ENCODE peak calls at places on chromosome 16, in seven cellular contexts. One of them, this sample, is unnamed.

GRCh38 chr16:69171325-69172095 is 15.5 kb upstream of the SNTB2 start:
- DNase-seq in mammary epithelial cell: no peak
- DNase-seq in left ventricle myocardium inferior: no peak
- DNase-seq in ovary: no peak
- DNase-seq in mucosa of gallbladder: no peak
- DNase-seq in GM12891: no peak
- DNase-seq in activated CD8-positive, alpha-beta memory T cell treated with anti-CD3 and anti-CD28 coated beads for 4 hours: no peak
- DNase-seq in this sample: no peak

GRCh38 chr16:8869212-8869987 is 594 bp upstream of the CARHSP1 start:
- DNase-seq in mammary epithelial cell: no peak
- DNase-seq in left ventricle myocardium inferior: no peak
- DNase-seq in ovary: peak; percentile 50
- DNase-seq in mucosa of gallbladder: no peak
- DNase-seq in GM12891: no peak
- DNase-seq in activated CD8-positive, alpha-beta memory T cell treated with anti-CD3 and anti-CD28 coated beads for 4 hours: no peak
- DNase-seq in this sample: no peak

GRCh38 chr16:85916141-85916890 is 17.4 kb downstream of the IRF8 start:
- DNase-seq in mammary epithelial cell: peak; percentile 10
- DNase-seq in left ventricle myocardium inferior: peak; percentile 74
- DNase-seq in ovary: no peak
- DNase-seq in mucosa of gallbladder: peak; percentile 91
- DNase-seq in GM12891: no peak
- DNase-seq in activated CD8-positive, alpha-beta memory T cell treated with anti-CD3 and anti-CD28 coated beads for 4 hours: no peak
- DNase-seq in this sample: peak; percentile 16

GRCh38 chr16:57165923-57166322 is 19.9 kb downstream of the PSME3IP1 start:
- DNase-seq in mammary epithelial cell: peak; percentile 13
- DNase-seq in left ventricle myocardium inferior: no peak
- DNase-seq in ovary: no peak
- DNase-seq in mucosa of gallbladder: no peak
- DNase-seq in GM12891: no peak
- DNase-seq in activated CD8-positive, alpha-beta memory T cell treated with anti-CD3 and anti-CD28 coated beads for 4 hours: no peak
- DNase-seq in this sample: no peak

GRCh38 chr16:74984194-74984669 is 691 bp downstream of the WDR59 start:
- DNase-seq in mammary epithelial cell: peak; percentile 35
- DNase-seq in left ventricle myocardium inferior: no peak
- DNase-seq in ovary: no peak
- DNase-seq in mucosa of gallbladder: no peak
- DNase-seq in GM12891: no peak
- DNase-seq in activated CD8-positive, alpha-beta memory T cell treated with anti-CD3 and anti-CD28 coated beads for 4 hours: no peak
- DNase-seq in this sample: no peak

GRCh38 chr16:89410794-89411309 is 79.5 kb downstream of the ANKRD11 start:
- DNase-seq in mammary epithelial cell: peak; percentile 67
- DNase-seq in left ventricle myocardium inferior: peak; percentile 55
- DNase-seq in ovary: peak; percentile 74
- DNase-seq in mucosa of gallbladder: peak; percentile 89
- DNase-seq in GM12891: no peak
- DNase-seq in activated CD8-positive, alpha-beta memory T cell treated with anti-CD3 and anti-CD28 coated beads for 4 hours: no peak
- DNase-seq in this sample: no peak

GRCh38 chr16:11792404-11793260 is 4.4 kb downstream of the ZC3H7A start:
- DNase-seq in mammary epithelial cell: no peak
- DNase-seq in left ventricle myocardium inferior: no peak
- DNase-seq in ovary: no peak
- DNase-seq in mucosa of gallbladder: no peak
- DNase-seq in GM12891: no peak
- DNase-seq in activated CD8-positive, alpha-beta memory T cell treated with anti-CD3 and anti-CD28 coated beads for 4 hours: no peak
- DNase-seq in this sample: no peak

GRCh38 chr16:88116121-88116900 is 165.1 kb downstream of the BANP start:
- DNase-seq in mammary epithelial cell: no peak
- DNase-seq in left ventricle myocardium inferior: no peak
- DNase-seq in ovary: no peak
- DNase-seq in mucosa of gallbladder: peak; percentile 44
- DNase-seq in GM12891: no peak
- DNase-seq in activated CD8-positive, alpha-beta memory T cell treated with anti-CD3 and anti-CD28 coated beads for 4 hours: no peak
- DNase-seq in this sample: peak; percentile 34

GRCh38 chr16:77556203-77556602 is 121.4 kb upstream of the ADAMTS18 start:
- DNase-seq in mammary epithelial cell: no peak
- DNase-seq in left ventricle myocardium inferior: no peak
- DNase-seq in ovary: no peak
- DNase-seq in mucosa of gallbladder: no peak
- DNase-seq in GM12891: no peak
- DNase-seq in activated CD8-positive, alpha-beta memory T cell treated with anti-CD3 and anti-CD28 coated beads for 4 hours: no peak
- DNase-seq in this sample: peak; percentile 6

GRCh38 chr16:17470871-17471744 is at the start of gene XYLT1:
- DNase-seq in mammary epithelial cell: peak; percentile 82
- DNase-seq in left ventricle myocardium inferior: peak; percentile 51
- DNase-seq in ovary: peak; percentile 81
- DNase-seq in mucosa of gallbladder: no peak
- DNase-seq in GM12891: no peak
- DNase-seq in activated CD8-positive, alpha-beta memory T cell treated with anti-CD3 and anti-CD28 coated beads for 4 hours: no peak
- DNase-seq in this sample: peak; percentile 16

GRCh38 chr16:67470314-67470713 is 10.6 kb downstream of the ATP6V0D1 start:
- DNase-seq in mammary epithelial cell: no peak
- DNase-seq in left ventricle myocardium inferior: peak; percentile 91
- DNase-seq in ovary: peak; percentile 49
- DNase-seq in mucosa of gallbladder: peak; percentile 67
- DNase-seq in GM12891: no peak
- DNase-seq in activated CD8-positive, alpha-beta memory T cell treated with anti-CD3 and anti-CD28 coated beads for 4 hours: no peak
- DNase-seq in this sample: no peak

GRCh38 chr16:48076455-48077012 is 79.3 kb downstream of the ABCC12 start:
- DNase-seq in mammary epithelial cell: no peak
- DNase-seq in left ventricle myocardium inferior: no peak
- DNase-seq in ovary: no peak
- DNase-seq in mucosa of gallbladder: no peak
- DNase-seq in GM12891: no peak
- DNase-seq in activated CD8-positive, alpha-beta memory T cell treated with anti-CD3 and anti-CD28 coated beads for 4 hours: no peak
- DNase-seq in this sample: no peak

GRCh38 chr16:12674096-12674495 is 129.6 kb downstream of the CPPED1 start:
- DNase-seq in mammary epithelial cell: no peak
- DNase-seq in left ventricle myocardium inferior: no peak
- DNase-seq in ovary: no peak
- DNase-seq in mucosa of gallbladder: no peak
- DNase-seq in GM12891: no peak
- DNase-seq in activated CD8-positive, alpha-beta memory T cell treated with anti-CD3 and anti-CD28 coated beads for 4 hours: no peak
- DNase-seq in this sample: peak; percentile 76

GRCh38 chr16:67071476-67072048 is 38.2 kb upstream of the PHAF1 start:
- DNase-seq in mammary epithelial cell: no peak
- DNase-seq in left ventricle myocardium inferior: no peak
- DNase-seq in ovary: no peak
- DNase-seq in mucosa of gallbladder: no peak
- DNase-seq in GM12891: no peak
- DNase-seq in activated CD8-positive, alpha-beta memory T cell treated with anti-CD3 and anti-CD28 coated beads for 4 hours: no peak
- DNase-seq in this sample: no peak

GRCh38 chr16:29745126-29745852 is 501 bp downstream of the C16orf54 start:
- DNase-seq in mammary epithelial cell: no peak
- DNase-seq in left ventricle myocardium inferior: peak; percentile 20
- DNase-seq in ovary: no peak
- DNase-seq in mucosa of gallbladder: no peak
- DNase-seq in GM12891: peak; percentile 59
- DNase-seq in activated CD8-positive, alpha-beta memory T cell treated with anti-CD3 and anti-CD28 coated beads for 4 hours: peak; percentile 32
- DNase-seq in this sample: no peak

GRCh38 chr16:67312450-67313118 is 14.0 kb downstream of the KCTD19 start:
- DNase-seq in mammary epithelial cell: no peak
- DNase-seq in left ventricle myocardium inferior: no peak
- DNase-seq in ovary: no peak
- DNase-seq in mucosa of gallbladder: no peak
- DNase-seq in GM12891: no peak
- DNase-seq in activated CD8-positive, alpha-beta memory T cell treated with anti-CD3 and anti-CD28 coated beads for 4 hours: no peak
- DNase-seq in this sample: no peak

GRCh38 chr16:58487566-58488351 is 12.2 kb upstream of the NDRG4 start:
- DNase-seq in mammary epithelial cell: peak; percentile 51
- DNase-seq in left ventricle myocardium inferior: peak; percentile 88
- DNase-seq in ovary: peak; percentile 81
- DNase-seq in mucosa of gallbladder: peak; percentile 73
- DNase-seq in GM12891: peak; percentile 89
- DNase-seq in activated CD8-positive, alpha-beta memory T cell treated with anti-CD3 and anti-CD28 coated beads for 4 hours: peak; percentile 50
- DNase-seq in this sample: peak; percentile 53

GRCh38 chr16:72927199-72928088 is 120.5 kb downstream of the ZFHX3 start:
- DNase-seq in mammary epithelial cell: peak; percentile 92
- DNase-seq in left ventricle myocardium inferior: no peak
- DNase-seq in ovary: no peak
- DNase-seq in mucosa of gallbladder: no peak
- DNase-seq in GM12891: no peak
- DNase-seq in activated CD8-positive, alpha-beta memory T cell treated with anti-CD3 and anti-CD28 coated beads for 4 hours: no peak
- DNase-seq in this sample: peak; percentile 79

GRCh38 chr16:87195190-87195589 is 122.0 kb downstream of the C16orf95 start:
- DNase-seq in mammary epithelial cell: no peak
- DNase-seq in left ventricle myocardium inferior: no peak
- DNase-seq in ovary: no peak
- DNase-seq in mucosa of gallbladder: no peak
- DNase-seq in GM12891: no peak
- DNase-seq in activated CD8-positive, alpha-beta memory T cell treated with anti-CD3 and anti-CD28 coated beads for 4 hours: no peak
- DNase-seq in this sample: no peak

GRCh38 chr16:50857881-50858280 is 116.0 kb downstream of the CYLD start:
- DNase-seq in mammary epithelial cell: no peak
- DNase-seq in left ventricle myocardium inferior: no peak
- DNase-seq in ovary: no peak
- DNase-seq in mucosa of gallbladder: peak; percentile 8
- DNase-seq in GM12891: no peak
- DNase-seq in activated CD8-positive, alpha-beta memory T cell treated with anti-CD3 and anti-CD28 coated beads for 4 hours: no peak
- DNase-seq in this sample: no peak

GRCh38 chr16:25707982-25708583 is 16.3 kb downstream of the HS3ST4 start:
- DNase-seq in mammary epithelial cell: peak; percentile 13
- DNase-seq in left ventricle myocardium inferior: no peak
- DNase-seq in ovary: no peak
- DNase-seq in mucosa of gallbladder: peak; percentile 21
- DNase-seq in GM12891: peak; percentile 16
- DNase-seq in activated CD8-positive, alpha-beta memory T cell treated with anti-CD3 and anti-CD28 coated beads for 4 hours: no peak
- DNase-seq in this sample: peak; percentile 14

GRCh38 chr16:67277999-67278772 is 1.1 kb upstream of the PLEKHG4 start:
- DNase-seq in mammary epithelial cell: peak; percentile 51
- DNase-seq in left ventricle myocardium inferior: no peak
- DNase-seq in ovary: no peak
- DNase-seq in mucosa of gallbladder: no peak
- DNase-seq in GM12891: no peak
- DNase-seq in activated CD8-positive, alpha-beta memory T cell treated with anti-CD3 and anti-CD28 coated beads for 4 hours: no peak
- DNase-seq in this sample: peak; percentile 72

GRCh38 chr16:77877712-77878111 is 89.3 kb downstream of the VAT1L start:
- DNase-seq in mammary epithelial cell: peak; percentile 72
- DNase-seq in left ventricle myocardium inferior: no peak
- DNase-seq in ovary: no peak
- DNase-seq in mucosa of gallbladder: no peak
- DNase-seq in GM12891: no peak
- DNase-seq in activated CD8-positive, alpha-beta memory T cell treated with anti-CD3 and anti-CD28 coated beads for 4 hours: no peak
- DNase-seq in this sample: peak; percentile 45

GRCh38 chr16:76653390-76654026 is 376.3 kb downstream of the CNTNAP4 start:
- DNase-seq in mammary epithelial cell: peak; percentile 53
- DNase-seq in left ventricle myocardium inferior: no peak
- DNase-seq in ovary: no peak
- DNase-seq in mucosa of gallbladder: no peak
- DNase-seq in GM12891: no peak
- DNase-seq in activated CD8-positive, alpha-beta memory T cell treated with anti-CD3 and anti-CD28 coated beads for 4 hours: no peak
- DNase-seq in this sample: peak; percentile 27

GRCh38 chr16:74626741-74627416 is 20.0 kb upstream of the GLG1 start:
- DNase-seq in mammary epithelial cell: no peak
- DNase-seq in left ventricle myocardium inferior: no peak
- DNase-seq in ovary: no peak
- DNase-seq in mucosa of gallbladder: no peak
- DNase-seq in GM12891: no peak
- DNase-seq in activated CD8-positive, alpha-beta memory T cell treated with anti-CD3 and anti-CD28 coated beads for 4 hours: no peak
- DNase-seq in this sample: no peak

GRCh38 chr16:25691519-25692091 is at the start of gene HS3ST4:
- DNase-seq in mammary epithelial cell: no peak
- DNase-seq in left ventricle myocardium inferior: no peak
- DNase-seq in ovary: no peak
- DNase-seq in mucosa of gallbladder: no peak
- DNase-seq in GM12891: no peak
- DNase-seq in activated CD8-positive, alpha-beta memory T cell treated with anti-CD3 and anti-CD28 coated beads for 4 hours: no peak
- DNase-seq in this sample: no peak

GRCh38 chr16:4763791-4764190 is 3.2 kb downstream of the ZNF500 start:
- DNase-seq in mammary epithelial cell: no peak
- DNase-seq in left ventricle myocardium inferior: no peak
- DNase-seq in ovary: no peak
- DNase-seq in mucosa of gallbladder: no peak
- DNase-seq in GM12891: no peak
- DNase-seq in activated CD8-positive, alpha-beta memory T cell treated with anti-CD3 and anti-CD28 coated beads for 4 hours: no peak
- DNase-seq in this sample: no peak

GRCh38 chr16:11359370-11359769 is 14.1 kb downstream of the RMI2 start:
- DNase-seq in mammary epithelial cell: peak; percentile 77
- DNase-seq in left ventricle myocardium inferior: no peak
- DNase-seq in ovary: no peak
- DNase-seq in mucosa of gallbladder: no peak
- DNase-seq in GM12891: no peak
- DNase-seq in activated CD8-positive, alpha-beta memory T cell treated with anti-CD3 and anti-CD28 coated beads for 4 hours: no peak
- DNase-seq in this sample: peak; percentile 7

GRCh38 chr16:79932564-79932963 is 332.0 kb upstream of the MAF start:
- DNase-seq in mammary epithelial cell: peak; percentile 58
- DNase-seq in left ventricle myocardium inferior: no peak
- DNase-seq in ovary: no peak
- DNase-seq in mucosa of gallbladder: peak; percentile 25
- DNase-seq in GM12891: no peak
- DNase-seq in activated CD8-positive, alpha-beta memory T cell treated with anti-CD3 and anti-CD28 coated beads for 4 hours: no peak
- DNase-seq in this sample: no peak

GRCh38 chr16:88701541-88702363 is 4.5 kb downstream of the RNF166 start:
- DNase-seq in mammary epithelial cell: no peak
- DNase-seq in left ventricle myocardium inferior: no peak
- DNase-seq in ovary: no peak
- DNase-seq in mucosa of gallbladder: no peak
- DNase-seq in GM12891: no peak
- DNase-seq in activated CD8-positive, alpha-beta memory T cell treated with anti-CD3 and anti-CD28 coated beads for 4 hours: no peak
- DNase-seq in this sample: no peak

GRCh38 chr16:86241681-86242080 is 268.6 kb upstream of the FOXF1 start:
- DNase-seq in mammary epithelial cell: no peak
- DNase-seq in left ventricle myocardium inferior: no peak
- DNase-seq in ovary: no peak
- DNase-seq in mucosa of gallbladder: peak; percentile 9
- DNase-seq in GM12891: no peak
- DNase-seq in activated CD8-positive, alpha-beta memory T cell treated with anti-CD3 and anti-CD28 coated beads for 4 hours: no peak
- DNase-seq in this sample: no peak

GRCh38 chr16:84482001-84482891 is 22.2 kb downstream of the MEAK7 start:
- DNase-seq in mammary epithelial cell: peak; percentile 51
- DNase-seq in left ventricle myocardium inferior: no peak
- DNase-seq in ovary: no peak
- DNase-seq in mucosa of gallbladder: no peak
- DNase-seq in GM12891: no peak
- DNase-seq in activated CD8-positive, alpha-beta memory T cell treated with anti-CD3 and anti-CD28 coated beads for 4 hours: no peak
- DNase-seq in this sample: no peak

GRCh38 chr16:19984136-19984535 is 89.6 kb downstream of the GPR139 start:
- DNase-seq in mammary epithelial cell: no peak
- DNase-seq in left ventricle myocardium inferior: no peak
- DNase-seq in ovary: no peak
- DNase-seq in mucosa of gallbladder: no peak
- DNase-seq in GM12891: no peak
- DNase-seq in activated CD8-positive, alpha-beta memory T cell treated with anti-CD3 and anti-CD28 coated beads for 4 hours: no peak
- DNase-seq in this sample: no peak

GRCh38 chr16:1774456-1774795 is 1.5 kb upstream of the MRPS34 start:
- DNase-seq in mammary epithelial cell: no peak
- DNase-seq in left ventricle myocardium inferior: no peak
- DNase-seq in ovary: no peak
- DNase-seq in mucosa of gallbladder: no peak
- DNase-seq in GM12891: no peak
- DNase-seq in activated CD8-positive, alpha-beta memory T cell treated with anti-CD3 and anti-CD28 coated beads for 4 hours: no peak
- DNase-seq in this sample: no peak

GRCh38 chr16:58197314-58198012 is 443 bp downstream of the CSNK2A2 start:
- DNase-seq in mammary epithelial cell: no peak
- DNase-seq in left ventricle myocardium inferior: no peak
- DNase-seq in ovary: peak; percentile 38
- DNase-seq in mucosa of gallbladder: no peak
- DNase-seq in GM12891: peak; percentile 25
- DNase-seq in activated CD8-positive, alpha-beta memory T cell treated with anti-CD3 and anti-CD28 coated beads for 4 hours: no peak
- DNase-seq in this sample: no peak

GRCh38 chr16:1499756-1500464 is 6.8 kb downstream of the TELO2 start:
- DNase-seq in mammary epithelial cell: no peak
- DNase-seq in left ventricle myocardium inferior: no peak
- DNase-seq in ovary: no peak
- DNase-seq in mucosa of gallbladder: no peak
- DNase-seq in GM12891: no peak
- DNase-seq in activated CD8-positive, alpha-beta memory T cell treated with anti-CD3 and anti-CD28 coated beads for 4 hours: no peak
- DNase-seq in this sample: no peak

GRCh38 chr16:676565-677297 is 1.3 kb downstream of the RHBDL1 start:
- DNase-seq in mammary epithelial cell: peak; percentile 95
- DNase-seq in left ventricle myocardium inferior: no peak
- DNase-seq in ovary: no peak
- DNase-seq in mucosa of gallbladder: peak; percentile 56
- DNase-seq in GM12891: no peak
- DNase-seq in activated CD8-positive, alpha-beta memory T cell treated with anti-CD3 and anti-CD28 coated beads for 4 hours: no peak
- DNase-seq in this sample: no peak

GRCh38 chr16:2160915-2161551 is 5.5 kb downstream of the TRAF7 start:
- DNase-seq in mammary epithelial cell: no peak
- DNase-seq in left ventricle myocardium inferior: peak; percentile 58
- DNase-seq in ovary: no peak
- DNase-seq in mucosa of gallbladder: no peak
- DNase-seq in GM12891: no peak
- DNase-seq in activated CD8-positive, alpha-beta memory T cell treated with anti-CD3 and anti-CD28 coated beads for 4 hours: no peak
- DNase-seq in this sample: no peak

This sample was measured in RCC 7860.